ENCODE peak calls at places on chromosomes 1 and 21, in four cellular contexts. L is neuronal stem cell, I is IMR-90, H is H9. T is an unnamed sample.

GRCh38 chr1:226987623-226988336 is 47.7 kb downstream of the COQ8A start:
- DNase-seq in L (no peak), I (no peak), H (no peak), T (no peak)

GRCh38 chr1:14713077-14713476 is 114.6 kb downstream of the KAZN start:
- DNase-seq in L (no peak), I (no peak), H (no peak), T (no peak)

GRCh38 chr1:16386454-16387113 is 19.5 kb downstream of the SZRD1 start:
- DNase-seq in L (no peak), I (peak; percentile 76), H (no peak), T (no peak)

GRCh38 chr1:161934278-161934608 is 89.4 kb downstream of the OLFML2B start:
- DNase-seq in L (no peak), I (no peak), H (no peak), T (no peak)

GRCh38 chr1:217718873-217719272 is 87.7 kb downstream of the SPATA17 start:
- DNase-seq in L (no peak), I (no peak), H (no peak), T (no peak)

GRCh38 chr1:91564888-91565700 is 64.4 kb downstream of the CDC7 start:
- DNase-seq in L (peak; percentile 74), I (peak; percentile 91), H (no peak), T (no peak)

GRCh38 chr1:9942399-9942938 is 722 bp downstream of the LZIC start:
- DNase-seq in L (no peak), I (peak; percentile 72), H (peak; percentile 29), T (no peak)

GRCh38 chr1:216723274-216723780 is at the start of gene ESRRG:
- DNase-seq in L (peak; percentile 65), I (peak; percentile 17), H (peak; percentile 90), T (peak; percentile 58)

GRCh38 chr1:96955307-96956012 is 233.9 kb downstream of the PTBP2 start:
- DNase-seq in L (no peak), I (no peak), H (no peak), T (no peak)

GRCh38 chr1:107228704-107229103 is 87.9 kb downstream of the NTNG1 start:
- DNase-seq in L (no peak), I (peak; percentile 11), H (no peak), T (no peak)

GRCh38 chr1:67214420-67215174 is 48.3 kb downstream of the IL23R start:
- DNase-seq in L (no peak), I (peak; percentile 29), H (no peak), T (no peak)

GRCh38 chr1:27011976-27012563 is 580 bp downstream of the TENT5B start:
- DNase-seq in L (no peak), I (no peak), H (no peak), T (peak; percentile 45)

GRCh38 chr1:15760520-15761211 is 2.1 kb downstream of the FBLIM1 start:
- DNase-seq in L (no peak), I (peak; percentile 74), H (peak; percentile 54), T (no peak)

GRCh38 chr1:16998589-16998988 is 13.1 kb downstream of the ATP13A2 start:
- DNase-seq in L (no peak), I (peak; percentile 23), H (no peak), T (no peak)

GRCh38 chr1:7350804-7351203 is 420.3 kb upstream of the VAMP3 start:
- DNase-seq in L (no peak), I (no peak), H (no peak), T (no peak)

GRCh38 chr1:246782120-246782900 is 58.1 kb downstream of the SCCPDH start:
- DNase-seq in L (no peak), I (peak; percentile 72), H (peak; percentile 32), T (no peak)

GRCh38 chr21:43928726-43929125 is 63.7 kb downstream of the AGPAT3 start:
- DNase-seq in L (no peak), I (no peak), H (no peak), T (no peak)

GRCh38 chr21:36704958-36705678 is 6.2 kb downstream of the SIM2 start:
- DNase-seq in L (no peak), I (peak; percentile 18), H (no peak), T (peak; percentile 73)

GRCh38 chr1:16249838-16250241 is 12.9 kb upstream of the CPLANE2 start:
- DNase-seq in L (no peak), I (peak; percentile 76), H (no peak), T (no peak)

GRCh38 chr1:2529776-2530500 is at the start of gene HES5:
- DNase-seq in L (peak; percentile 96), I (no peak), H (peak; percentile 61), T (no peak)

GRCh38 chr1:25369241-25369640 is 31.1 kb downstream of the TMEM50A start:
- DNase-seq in L (no peak), I (no peak), H (no peak), T (no peak)

GRCh38 chr1:30887485-30888315 is 20.9 kb downstream of the SDC3 start:
- DNase-seq in L (no peak), I (peak; percentile 73), H (no peak), T (no peak)

GRCh38 chr1:69919129-69919921 is 286.1 kb downstream of the LRRC40 start:
- DNase-seq in L (no peak), I (no peak), H (peak; percentile 43), T (no peak)

GRCh38 chr1:247905181-247905580 is 9.8 kb downstream of the OR2W3 start:
- DNase-seq in L (no peak), I (no peak), H (no peak), T (no peak)

GRCh38 chr1:219298581-219299148 is 125.0 kb downstream of the LYPLAL1 start:
- DNase-seq in L (no peak), I (peak; percentile 69), H (no peak), T (no peak)

GRCh38 chr1:48741380-48741779 is 35.3 kb downstream of the BEND5 start:
- DNase-seq in L (no peak), I (no peak), H (no peak), T (no peak)

GRCh38 chr1:118627435-118627834 is 360.7 kb downstream of the TBX15 start:
- DNase-seq in L (no peak), I (no peak), H (no peak), T (no peak)

GRCh38 chr21:45455321-45456013 is 50.5 kb downstream of the COL18A1 start:
- DNase-seq in L (no peak), I (peak; percentile 22), H (no peak), T (no peak)

GRCh38 chr1:198125995-198126758 is 30.6 kb upstream of the NEK7 start:
- DNase-seq in L (no peak), I (peak; percentile 79), H (no peak), T (no peak)

GRCh38 chr1:228867951-228868730 is 132.9 kb downstream of the RHOU start:
- DNase-seq in L (no peak), I (no peak), H (peak; percentile 22), T (peak; percentile 33)

GRCh38 chr1:215188302-215188950 is 105.9 kb downstream of the KCNK2 start:
- DNase-seq in L (no peak), I (peak; percentile 30), H (no peak), T (no peak)

GRCh38 chr1:2130871-2131289 is 63.7 kb downstream of the FAAP20 start:
- DNase-seq in L (no peak), I (no peak), H (no peak), T (no peak)

GRCh38 chr1:44636711-44637589 is 37.3 kb downstream of the TMEM53 start:
- DNase-seq in L (no peak), I (peak; percentile 25), H (no peak), T (no peak)

GRCh38 chr1:5389101-5389885 is 602.9 kb downstream of the NPHP4 start:
- DNase-seq in L (no peak), I (no peak), H (no peak), T (no peak)

GRCh38 chr1:61079898-61080336 is 2.4 kb upstream of the NFIA start:
- DNase-seq in L (no peak), I (peak; percentile 67), H (peak; percentile 82), T (peak; percentile 56)
- H2AFZ ChIP-seq in L (no peak overlapping the region), I (peak overlapping the region; percentile 21), H (no peak overlapping the region), T (no peak overlapping the region)

DNA sequence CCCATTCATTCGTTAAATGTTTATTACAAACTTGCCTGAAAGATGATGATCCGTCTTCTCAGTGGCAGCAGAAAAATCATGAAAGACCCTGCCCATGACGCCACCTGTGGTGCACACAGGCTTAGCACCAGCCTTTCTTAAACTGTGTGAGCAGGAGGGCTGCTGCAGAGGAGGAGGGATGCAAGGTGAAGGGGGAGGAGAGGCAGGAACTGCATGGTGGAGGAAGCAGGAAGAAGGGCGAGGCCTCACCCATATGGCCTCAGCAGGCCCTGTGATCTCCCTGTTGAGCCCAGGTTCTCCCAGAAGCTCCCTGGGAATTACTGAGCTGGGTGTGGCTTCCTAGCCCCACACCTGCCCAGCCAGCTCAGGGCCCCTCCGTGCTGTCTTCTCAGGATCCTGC is 25.0 kb upstream of the RD3 start:
- DNase-seq in L (no peak), I (no peak), H (peak; percentile 74), T (no peak)
- H3K4ac ChIP-seq in L (no peak overlapping the region), I (no peak overlapping the region), H (no peak overlapping the region), T (no peak overlapping the region)

DNA sequence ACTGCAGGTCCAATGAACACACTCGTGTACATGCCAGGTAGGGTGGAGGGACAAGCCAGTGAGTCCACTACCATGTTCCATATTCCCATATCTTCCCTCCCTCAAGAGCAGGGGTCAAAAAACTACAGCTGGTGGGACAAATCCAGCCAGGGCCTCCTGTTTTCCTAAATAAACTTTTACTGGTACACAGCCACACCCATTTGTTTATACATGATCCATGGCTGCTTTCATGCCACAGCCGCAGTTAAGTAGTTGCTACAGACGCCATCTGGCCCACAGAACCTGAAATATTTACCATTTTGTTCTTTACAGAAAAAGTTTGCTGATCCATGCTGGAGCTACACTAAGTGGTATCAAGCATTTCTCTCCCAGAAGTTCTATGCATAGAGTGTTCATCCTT is 42.4 kb downstream of the CASQ2 start:
- DNase-seq in L (no peak), I (no peak), H (no peak), T (no peak)
- H2AFZ ChIP-seq in L (no peak overlapping the region), I (no peak overlapping the region), H (no peak overlapping the region), T (no peak overlapping the region)

GRCh38 chr1:103247517-103247916 is 139.2 kb upstream of the COL11A1 start:
- DNase-seq in L (no peak), I (no peak), H (no peak), T (no peak)

GRCh38 chr1:103250441-103250861 is 142.1 kb upstream of the COL11A1 start:
- DNase-seq in L (peak; percentile 27), I (peak; percentile 41), H (peak; percentile 51), T (peak; percentile 59)

DNA sequence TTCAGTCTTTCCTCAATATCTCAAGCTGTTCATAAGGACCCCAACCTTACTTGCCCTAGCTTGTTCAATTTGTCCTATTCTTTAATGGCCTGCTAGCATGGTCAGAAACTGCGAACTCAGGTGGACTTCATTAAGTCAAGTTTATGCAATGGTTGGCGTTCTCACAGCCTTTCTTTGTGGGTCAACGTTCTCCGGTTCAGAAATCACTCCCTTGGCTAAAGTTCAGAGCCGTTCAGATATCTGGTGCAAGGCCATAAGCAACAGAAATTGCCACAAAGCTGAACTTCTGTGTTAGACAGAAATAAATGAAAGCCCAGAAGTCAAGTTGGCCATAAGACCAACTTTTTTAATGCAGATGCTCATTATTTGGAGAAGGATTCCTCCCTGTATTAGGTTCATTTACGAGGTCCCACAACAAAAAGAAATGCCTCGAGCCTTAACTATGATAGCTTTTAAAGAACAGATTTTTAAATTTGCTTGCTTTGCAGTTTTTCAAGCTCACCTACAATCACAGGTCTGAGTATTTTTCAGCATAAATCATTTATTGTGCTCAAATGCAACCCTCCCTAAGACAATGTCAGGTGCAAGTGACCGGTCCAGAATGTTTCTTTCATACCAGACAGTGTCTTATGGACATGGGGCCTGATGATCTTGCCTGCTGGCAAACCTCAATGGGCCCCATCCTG is 140.2 kb upstream of the COL11A1 start:
- DNase-seq in L (no peak), I (no peak), H (no peak), T (no peak)
- H3K4ac ChIP-seq in L (no peak overlapping the region), I (no peak overlapping the region), H (no peak overlapping the region), T (no peak overlapping the region)

T was measured in H1.